ENCODE peak calls at places on chromosomes 13 and 19, in five cellular contexts. T is A549, B is endothelial cell of umbilical vein, P is K562, Y is GM12878. S is an unnamed sample.

GRCh38 chr19:11673608-11674041 is 65.1 kb downstream of the ZNF823 start:
- DNase-seq in T (peak; percentile 21), B (peak; percentile 81), P (peak; percentile 49), Y (no peak), S (peak; percentile 55)

GRCh38 chr13:79915386-79915785 is 425.5 kb downstream of the SPRY2 start:
- DNase-seq in T (no peak), B (no peak), P (no peak), Y (no peak), S (no peak)

GRCh38 chr19:49739098-49739497 is 24.0 kb downstream of the TSKS start:
- DNase-seq in T (no peak), B (no peak), P (no peak), Y (no peak), S (no peak)

GRCh38 chr13:101283782-101284181 is 132.5 kb downstream of the NALCN start:
- DNase-seq in T (no peak), B (no peak), P (no peak), Y (no peak), S (no peak)

GRCh38 chr13:71285700-71286099 is 581.3 kb downstream of the DACH1 start:
- DNase-seq in T (no peak), B (no peak), P (no peak), Y (no peak), S (peak; percentile 25)

GRCh38 chr13:94251801-94252200 is 227.7 kb downstream of the DCT start:
- DNase-seq in T (no peak), B (no peak), P (no peak), Y (no peak), S (no peak)

GRCh38 chr19:50759886-50760285 is 10.4 kb upstream of the GPR32 start:
- DNase-seq in T (peak; percentile 72), B (peak; percentile 22), P (peak; percentile 76), Y (no peak), S (peak; percentile 64)

GRCh38 chr19:45922281-45922680 is 7.7 kb upstream of the NANOS2 start:
- DNase-seq in T (peak; percentile 66), B (no peak), P (peak; percentile 47), Y (no peak), S (peak; percentile 60)

GRCh38 chr13:109010912-109011311 is 381.5 kb downstream of the MYO16 start:
- DNase-seq in T (no peak), B (no peak), P (no peak), Y (no peak), S (peak; percentile 81)

GRCh38 chr13:41568143-41568989 is 111.0 kb downstream of the RGCC start:
- DNase-seq in T (no peak), B (no peak), P (no peak), Y (no peak), S (no peak)

GRCh38 chr19:11995174-11995573 is 30.3 kb downstream of the ZNF763 start:
- DNase-seq in T (no peak), B (no peak), P (peak; percentile 15), Y (no peak), S (peak; percentile 65)

GRCh38 chr13:110683203-110683883 is 22.6 kb downstream of the CARS2 start:
- DNase-seq in T (peak; percentile 49), B (peak; percentile 48), P (peak; percentile 11), Y (no peak), S (no peak)

GRCh38 chr13:23449386-23450162 is 16.1 kb upstream of the SACS start:
- DNase-seq in T (no peak), B (no peak), P (no peak), Y (no peak), S (no peak)

GRCh38 chr19:46265217-46265828 is 31.5 kb upstream of the HIF3A start:
- DNase-seq in T (peak; percentile 86), B (peak; percentile 83), P (peak; percentile 83), Y (peak; percentile 33), S (peak; percentile 92)

GRCh38 chr13:67299072-67299635 is 69.0 kb upstream of the PCDH9 start:
- DNase-seq in T (peak; percentile 47), B (peak; percentile 37), P (no peak), Y (no peak), S (no peak)

GRCh38 chr13:41546372-41547252 is 89.3 kb downstream of the RGCC start:
- DNase-seq in T (no peak), B (no peak), P (no peak), Y (no peak), S (peak; percentile 50)

GRCh38 chr13:112079696-112080095 is 12.7 kb downstream of the SOX1 start:
- DNase-seq in T (no peak), B (no peak), P (no peak), Y (no peak), S (peak; percentile 9)

GRCh38 chr13:112785419-112785856 is 95.6 kb downstream of the ATP11A start:
- DNase-seq in T (no peak), B (no peak), P (no peak), Y (no peak), S (no peak)

GRCh38 chr19:4852484-4852883 is 15.0 kb downstream of the PLIN3 start:
- DNase-seq in T (no peak), B (no peak), P (no peak), Y (no peak), S (no peak)

GRCh38 chr13:113861433-113862030 is 2.3 kb downstream of the GAS6 start:
- DNase-seq in T (no peak), B (no peak), P (no peak), Y (no peak), S (no peak)

GRCh38 chr19:43664008-43664407 is 6.0 kb downstream of the PLAUR start:
- DNase-seq in T (no peak), B (peak; percentile 72), P (no peak), Y (peak; percentile 35), S (peak; percentile 40)

GRCh38 chr19:43660301-43660700 is 9.7 kb downstream of the PLAUR start:
- DNase-seq in T (no peak), B (no peak), P (no peak), Y (no peak), S (no peak)

GRCh38 chr19:43658001-43658400 is 12.0 kb downstream of the PLAUR start:
- DNase-seq in T (no peak), B (no peak), P (no peak), Y (no peak), S (no peak)

GRCh38 chr19:43667524-43668405 is 2.2 kb downstream of the PLAUR start:
- DNase-seq in T (no peak), B (no peak), P (peak; percentile 30), Y (no peak), S (no peak)

DNA sequence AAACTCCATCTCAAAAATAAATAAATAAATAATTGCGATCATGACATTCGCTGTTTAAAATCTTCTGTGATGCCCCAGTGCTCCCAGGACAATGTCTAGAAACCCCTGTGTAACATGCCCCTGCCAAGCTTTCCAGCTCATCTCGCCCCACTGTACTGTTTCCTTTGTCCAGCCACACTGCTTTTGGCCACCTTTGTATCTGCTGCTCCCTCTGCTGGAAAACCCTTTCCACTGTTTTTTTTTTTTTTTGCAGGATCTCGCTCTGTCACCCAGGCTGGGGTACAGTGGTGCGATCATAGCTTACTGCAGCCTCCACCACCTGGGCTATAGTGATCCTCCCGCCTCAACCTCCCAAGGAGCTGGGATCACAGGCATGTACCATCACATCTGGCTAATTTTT is 7.5 kb downstream of the PLAUR start:
- DNase-seq in T (no peak), B (no peak), P (peak; percentile 38), Y (no peak), S (no peak)
- TF ChIP-seq MYC in T (no peak), B (no peak), P (no peak), Y (no peak), S (no peak)

DNA sequence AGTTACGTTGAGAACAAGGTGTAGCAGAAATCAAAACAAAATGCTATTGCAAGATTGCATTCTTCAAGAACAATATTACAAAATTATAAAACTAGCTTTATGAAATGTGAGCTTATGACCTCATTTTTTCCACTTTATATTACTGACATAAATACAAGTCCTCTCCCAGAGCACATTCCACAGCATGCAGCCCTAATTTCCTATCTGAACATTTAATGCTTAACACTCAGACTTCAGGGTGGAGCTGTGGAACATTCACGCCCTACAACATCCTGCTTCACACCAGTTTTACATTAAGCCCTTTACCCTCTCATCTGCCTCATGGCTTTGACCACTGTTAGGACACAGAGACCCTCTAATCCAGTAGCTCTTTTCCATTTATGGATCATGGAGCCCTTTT is 65.5 kb downstream of the EPSTI1 start:
- DNase-seq in T (no peak), B (peak; percentile 2), P (no peak), Y (no peak), S (no peak)
- TF ChIP-seq MAX in T (no peak), B (no peak), P (no peak), Y (no peak), S (no peak)

GRCh38 chr19:29962777-29963176 is 20.7 kb downstream of the URI1 start:
- DNase-seq in T (no peak), B (no peak), P (no peak), Y (no peak), S (no peak)

GRCh38 chr19:29965529-29965928 is 23.5 kb downstream of the URI1 start:
- DNase-seq in T (no peak), B (no peak), P (no peak), Y (no peak), S (no peak)

GRCh38 chr19:29964171-29964570 is 22.1 kb downstream of the URI1 start:
- DNase-seq in T (no peak), B (no peak), P (no peak), Y (no peak), S (no peak)

GRCh38 chr19:29961311-29961710 is 19.3 kb downstream of the URI1 start:
- DNase-seq in T (no peak), B (no peak), P (no peak), Y (no peak), S (no peak)

DNA sequence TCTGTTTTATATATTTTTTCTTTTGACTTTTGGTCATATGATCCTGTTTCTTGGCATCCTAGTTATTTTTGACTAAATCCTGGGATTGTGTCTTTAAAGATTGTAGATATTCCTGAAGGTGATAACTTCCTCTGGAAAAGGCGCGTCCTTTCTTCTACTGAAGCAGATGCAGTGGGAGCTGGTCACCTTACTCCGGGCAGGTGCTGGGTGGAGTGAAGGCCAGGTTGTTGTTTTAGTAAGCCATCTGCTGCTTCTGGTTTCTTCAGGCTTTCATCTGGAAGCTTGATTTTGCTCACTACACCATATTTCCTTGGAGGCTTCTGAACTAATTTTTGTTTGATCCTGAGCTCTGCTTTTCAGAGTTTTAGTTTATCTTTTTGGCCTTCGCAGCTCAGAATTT is 21.5 kb downstream of the URI1 start:
- DNase-seq in T (no peak), B (no peak), P (no peak), Y (no peak), S (no peak)
- TF ChIP-seq MYC in T (no peak), B (no peak), P (no peak), Y (no peak), S (no peak)

GRCh38 chr19:58182577-58182988 is 278 bp upstream of the ZNF274 start:
- DNase-seq in T (no peak), B (no peak), P (no peak), Y (no peak), S (peak; percentile 89)
- TF ChIP-seq MAX in T (no peak), B (no peak), P (no peak), Y (no peak), S (no peak)

DNA sequence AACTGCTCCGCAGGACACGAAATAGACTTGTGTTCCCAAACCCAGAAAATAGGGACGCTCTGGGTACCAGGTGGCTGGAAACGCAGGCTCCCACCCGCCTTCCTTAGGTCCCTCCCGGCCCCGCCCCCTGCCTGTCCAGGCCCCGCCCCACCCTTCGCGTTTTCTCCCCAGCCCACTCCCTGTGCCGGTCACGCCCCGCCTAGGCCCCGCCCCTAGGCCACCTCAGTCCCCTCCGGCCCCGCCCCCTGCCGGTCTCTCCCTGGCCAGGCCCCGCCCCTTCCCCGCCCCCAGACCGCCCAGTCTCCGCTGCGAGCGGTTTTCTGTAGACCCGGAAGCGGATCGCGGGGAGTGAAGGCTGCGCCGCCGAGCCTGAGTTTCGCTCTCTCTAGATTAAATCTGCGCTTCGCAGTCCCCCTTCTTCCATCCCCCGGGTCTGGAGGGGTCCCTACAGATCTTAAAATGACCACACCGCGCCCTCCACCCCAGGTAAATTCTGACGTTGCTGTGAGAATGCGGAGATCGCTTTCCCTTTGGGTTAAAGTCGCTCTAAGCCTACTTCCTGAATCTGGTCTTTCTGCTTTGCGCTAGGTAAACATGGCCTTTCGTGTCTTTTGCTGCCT is 3.7 kb upstream of the ZNF665 start:
- DNase-seq in T (no peak), B (peak; percentile 90), P (peak; percentile 81), Y (peak; percentile 26), S (peak; percentile 91)
- TF ChIP-seq MYC in T (no peak), B (no peak), P (no peak), Y (no peak), S (no peak)

S was measured in NB4.